ENCODE peak calls at places on chromosomes 2 and 18, in six cellular contexts. M, W, R, S, C and Z are unnamed samples.

GRCh38 chr2:177169810-177170514 is 42.6 kb upstream of the HNRNPA3 start:
- DNase-seq in C (no peak), R (no peak), S (no peak), M (no peak), W (no peak), Z (no peak)

GRCh38 chr2:129797489-129798300 is 181.8 kb upstream of the RAB6C start:
- DNase-seq in W (no peak), C (no peak), R (no peak), M (no peak), S (no peak), Z (no peak)

GRCh38 chr2:27940090-27940671 is 49.7 kb downstream of the BABAM2 start:
- DNase-seq in C (no peak), R (no peak), M (no peak), W (no peak), S (no peak), Z (no peak)

GRCh38 chr18:66894851-66895250 is 291.0 kb upstream of the CDH19 start:
- DNase-seq in M (no peak), S (no peak), R (no peak), W (no peak), C (no peak), Z (no peak)

GRCh38 chr2:121038831-121039230 is 246.2 kb downstream of the TFCP2L1 start:
- DNase-seq in C (no peak), R (no peak), M (peak; percentile 85), W (peak; percentile 21), S (no peak), Z (no peak)

GRCh38 chr2:46441838-46442712 is 37.3 kb upstream of the TMEM247 start:
- DNase-seq in S (no peak), M (no peak), R (no peak), W (no peak), C (no peak), Z (no peak)

GRCh38 chr2:138455691-138456090 is 45.9 kb upstream of the SPOPL start:
- DNase-seq in M (no peak), W (no peak), S (no peak), R (no peak), C (no peak), Z (no peak)

GRCh38 chr2:240893363-240893828 is 2.6 kb downstream of the MAB21L4 start:
- DNase-seq in M (no peak), W (peak; percentile 45), C (no peak), R (no peak), S (no peak), Z (no peak)

GRCh38 chr2:99881901-99882591 is 260.3 kb downstream of the AFF3 start:
- DNase-seq in R (no peak), W (no peak), M (no peak), S (no peak), C (no peak), Z (no peak)

GRCh38 chr18:21131698-21132230 is 20.2 kb upstream of the ROCK1 start:
- DNase-seq in W (no peak), R (no peak), S (no peak), M (no peak), C (no peak), Z (no peak)

GRCh38 chr2:190860985-190861721 is 19.5 kb upstream of the GLS start:
- DNase-seq in M (no peak), W (peak; percentile 19), R (no peak), C (no peak), S (no peak), Z (no peak)

GRCh38 chr2:240473211-240473610 is 37.7 kb downstream of the GPC1 start:
- DNase-seq in M (no peak), R (no peak), W (no peak), C (no peak), S (no peak), Z (no peak)

GRCh38 chr2:230751062-230751461 is 38.4 kb downstream of the CAB39 start:
- DNase-seq in C (no peak), S (no peak), R (no peak), W (peak; percentile 15), M (no peak), Z (no peak)

GRCh38 chr18:11752116-11752911 is 63.2 kb downstream of the GNAL start:
- DNase-seq in R (no peak), C (no peak), W (no peak), M (no peak), S (peak; percentile 34), Z (no peak)

GRCh38 chr2:214322662-214323061 is 88.2 kb upstream of the VWC2L start:
- DNase-seq in S (no peak), R (no peak), M (no peak), W (no peak), C (no peak), Z (no peak)

DNA sequence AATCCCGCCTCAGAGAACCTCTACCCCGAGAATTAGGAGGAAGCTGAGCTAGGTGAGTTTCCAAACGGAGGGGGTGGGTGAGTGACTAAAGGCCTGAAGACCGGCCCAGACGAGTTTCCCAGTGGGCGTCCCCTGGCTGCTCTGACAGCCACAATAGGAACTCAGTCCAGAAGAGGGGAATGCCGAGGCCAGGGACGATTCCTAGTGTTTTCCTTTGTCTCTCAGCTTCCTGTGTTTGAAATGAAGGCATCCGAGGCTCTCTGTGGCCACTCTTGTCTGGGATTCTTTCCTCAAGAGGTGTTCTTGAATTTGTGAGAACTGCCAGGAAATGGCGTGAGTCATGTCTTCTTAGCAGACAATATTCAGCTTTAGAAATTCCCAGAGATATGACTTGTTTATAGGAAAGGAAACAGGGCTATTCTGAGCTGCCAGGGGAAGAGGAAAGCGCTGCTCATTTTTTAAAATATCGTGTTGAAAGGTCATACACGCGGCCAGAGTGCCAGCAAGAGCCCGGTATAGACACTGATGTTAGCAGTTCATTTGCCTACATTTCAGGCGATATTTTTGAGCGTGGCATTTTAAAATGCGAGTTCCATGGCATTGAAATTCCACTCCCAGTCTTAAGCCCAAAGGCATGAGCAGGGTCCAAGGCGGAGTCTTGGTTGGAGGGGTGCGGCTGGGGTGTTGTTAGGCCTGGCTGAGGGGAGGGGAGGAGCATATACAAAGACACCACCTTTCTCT is 169.1 kb upstream of the KLF7 start:
- DNase-seq in W (peak; percentile 45), R (peak; percentile 47), S (peak; percentile 22), C (peak; percentile 79), M (peak; percentile 53), Z (no peak)
- TF ChIP-seq POLR2A in W (no peak), R (no peak), S (no peak), C (no peak), M (no peak), Z (no peak)

GRCh38 chr2:218782529-218782845 is 540 bp downstream of the CYP27A1 start:
- DNase-seq in M (no peak), S (no peak), W (no peak), R (peak; percentile 34), C (no peak), Z (no peak)

GRCh38 chr2:218780851-218781690 is 876 bp upstream of the CYP27A1 start:
- DNase-seq in S (no peak), C (no peak), R (no peak), W (no peak), M (no peak), Z (no peak)

GRCh38 chr2:218783612-218784169 is 1.7 kb downstream of the CYP27A1 start:
- DNase-seq in R (no peak), C (no peak), S (no peak), W (no peak), M (no peak), Z (no peak)

GRCh38 chr2:218780026-218780425 is 1.9 kb upstream of the CYP27A1 start:
- DNase-seq in W (no peak), R (no peak), S (no peak), C (no peak), M (no peak), Z (no peak)

DNA sequence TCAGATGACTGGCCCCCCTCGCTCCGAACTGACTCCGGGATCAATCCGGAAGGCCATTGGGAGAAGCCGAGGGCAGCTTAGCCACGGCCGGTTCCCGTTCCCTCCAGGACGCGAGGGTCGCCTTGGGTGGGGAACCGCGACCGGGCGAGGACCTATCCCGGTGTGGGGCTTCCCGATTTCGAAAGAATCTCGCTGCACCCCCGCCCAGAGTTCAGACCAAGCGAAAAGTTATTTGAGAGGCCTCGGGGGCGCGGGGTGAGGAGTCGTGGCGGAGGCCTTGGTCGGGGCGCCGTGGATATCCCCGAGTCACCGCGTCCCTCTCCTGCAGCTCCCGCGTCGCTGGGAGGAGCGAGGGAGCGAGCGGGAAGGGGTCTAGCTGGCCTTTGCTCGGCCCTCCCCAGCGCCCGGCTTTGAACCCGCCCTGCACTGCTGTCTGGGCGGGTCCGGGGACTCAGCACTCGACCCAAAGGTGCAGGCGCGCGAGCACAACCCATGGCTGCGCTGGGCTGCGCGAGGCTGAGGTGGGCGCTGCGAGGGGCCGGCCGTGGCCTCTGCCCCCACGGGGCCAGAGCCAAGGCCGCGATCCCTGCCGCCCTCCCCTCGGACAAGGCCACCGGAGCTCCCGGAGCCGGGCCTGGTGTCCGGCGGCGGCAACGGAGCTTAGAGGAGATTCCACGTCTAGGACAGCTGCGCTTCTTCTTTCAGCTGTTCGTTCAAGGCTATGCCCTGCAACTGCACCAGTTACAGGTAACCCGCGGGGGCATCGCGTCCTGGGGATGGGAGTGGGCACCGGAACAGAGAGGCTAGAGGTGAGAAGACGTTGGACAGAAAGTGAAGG is at the start of gene CYP27A1:
- DNase-seq in W (no peak), S (no peak), R (peak; percentile 70), M (peak; percentile 39), C (peak; percentile 79), Z (no peak)
- TF ChIP-seq POLR2A in W (no peak), S (no peak), R (peak; percentile 60), M (no peak), C (no peak), Z (no peak)

GRCh38 chr2:60867848-60868247 is 13.5 kb upstream of the REL start:
- DNase-seq in W (no peak), M (no peak), R (no peak), C (no peak), S (no peak), Z (no peak)

GRCh38 chr2:60875520-60875919 is 5.9 kb upstream of the REL start:
- DNase-seq in R (no peak), C (no peak), M (no peak), W (no peak), S (no peak), Z (no peak)

GRCh38 chr2:60872510-60872928 is 8.9 kb upstream of the REL start:
- DNase-seq in R (no peak), M (no peak), W (no peak), C (no peak), S (no peak), Z (no peak)

GRCh38 chr2:60868589-60869273 is 12.6 kb upstream of the REL start:
- DNase-seq in S (no peak), C (no peak), M (no peak), W (no peak), R (no peak), Z (no peak)

GRCh38 chr2:60873381-60873780 is 8.0 kb upstream of the REL start:
- DNase-seq in S (no peak), W (no peak), M (no peak), R (no peak), C (no peak), Z (no peak)
- TF ChIP-seq POLR2A in S (no peak), W (no peak), M (no peak), R (no peak), C (no peak), Z (no peak)

GRCh38 chr2:207528980-207529329 is 807 bp upstream of the CREB1 start:
- DNase-seq in M (peak; percentile 31), S (peak; percentile 41), R (peak; percentile 53), W (peak; percentile 51), C (no peak), Z (peak; percentile 65)

GRCh38 chr2:207531024-207531411 is 1.3 kb downstream of the CREB1 start:
- DNase-seq in W (no peak), C (no peak), R (no peak), S (no peak), M (no peak), Z (peak; percentile 72)

GRCh38 chr2:207530160-207531023 is 630 bp downstream of the CREB1 start:
- DNase-seq in C (peak; percentile 78), W (peak; percentile 30), M (peak; percentile 54), S (peak; percentile 42), R (peak; percentile 58), Z (peak; percentile 72)

GRCh38 chr2:207532676-207533075 is 2.9 kb downstream of the CREB1 start:
- DNase-seq in R (no peak), C (no peak), M (no peak), W (no peak), S (no peak), Z (no peak)

GRCh38 chr2:207529330-207530159 is at the start of gene CREB1:
- DNase-seq in C (peak; percentile 99), M (peak; percentile 99), W (peak; percentile 92), S (peak; percentile 92), R (peak; percentile 99), Z (peak; percentile 99)
- TF ChIP-seq POLR2A in C (peak; percentile 91), M (no peak), W (peak; percentile 74), S (peak; percentile 92), R (peak; percentile 99), Z (peak; percentile 96)